ENCODE peak calls at places on chromosomes 16 and 17, in ten cellular contexts. Y is SK-N-MC, R is AG10803, L is BE2C, P is astrocyte of the spinal cord, Z is stomach, I is HAP-1, U is choroid plexus epithelial cell, S is psoas muscle, B is bronchial epithelial cell. T is an unnamed sample.

GRCh38 chr17:53092072-53092471 is 730.7 kb upstream of the KIF2B start:
- DNase-seq in Y (no peak), R (no peak), L (no peak), P (no peak), Z (no peak), I (no peak), U (no peak), S (no peak), B (no peak), T (no peak)

GRCh38 chr16:80250376-80250775 is 290.4 kb upstream of the DYNLRB2 start:
- DNase-seq in Y (no peak), R (no peak), L (no peak), P (no peak), Z (no peak), I (no peak), U (no peak), S (no peak), B (no peak), T (peak)

GRCh38 chr16:24834459-24835335 is 11.1 kb upstream of the SLC5A11 start:
- DNase-seq in Y (peak), R (peak), L (peak), P (peak), Z (peak), I (peak), U (peak), S (no peak), B (peak), T (peak)

GRCh38 chr17:32909787-32910369 is 18.1 kb upstream of the TMEM98 start:
- DNase-seq in Y (peak), R (peak), L (peak), P (peak), Z (peak), I (peak), U (peak), S (peak), B (peak), T (peak)

GRCh38 chr17:73838815-73839214 is 194.6 kb upstream of the SDK2 start:
- DNase-seq in Y (no peak), R (no peak), L (peak), P (no peak), Z (no peak), I (no peak), U (no peak), S (no peak), B (no peak), T (no peak)

GRCh38 chr17:33210240-33210639 is 82.9 kb downstream of the ASIC2 start:
- DNase-seq in Y (no peak), R (no peak), L (no peak), P (no peak), Z (no peak), I (no peak), U (no peak), S (no peak), B (no peak), T (no peak)

GRCh38 chr17:21177401-21177800 is 36.6 kb downstream of the TMEM11 start:
- DNase-seq in Y (no peak), R (no peak), L (no peak), P (no peak), Z (peak), I (no peak), U (no peak), S (no peak), B (no peak), T (no peak)

GRCh38 chr16:17396762-17397498 is 73.8 kb downstream of the XYLT1 start:
- DNase-seq in Y (peak), R (peak), L (peak), P (peak), Z (peak), I (no peak), U (peak), S (no peak), B (no peak), T (no peak)

GRCh38 chr16:89779231-89779912 is 37.1 kb downstream of the FANCA start:
- DNase-seq in Y (no peak), R (no peak), L (peak), P (no peak), Z (no peak), I (no peak), U (no peak), S (no peak), B (no peak), T (no peak)

GRCh38 chr16:86626966-86627365 is 48.6 kb downstream of the FOXL1 start:
- DNase-seq in Y (no peak), R (no peak), L (no peak), P (peak), Z (no peak), I (no peak), U (no peak), S (no peak), B (no peak), T (no peak)

GRCh38 chr17:62870581-62870964 is 62.5 kb upstream of the MARCHF10 start:
- DNase-seq in Y (no peak), R (peak), L (peak), P (no peak), Z (no peak), I (no peak), U (no peak), S (no peak), B (no peak), T (no peak)

GRCh38 chr17:3835410-3836229 is 10.4 kb downstream of the NCBP3 start:
- DNase-seq in Y (no peak), R (peak), L (no peak), P (no peak), Z (no peak), I (no peak), U (no peak), S (no peak), B (no peak), T (no peak)

GRCh38 chr16:997440-998051 is 16.0 kb downstream of the SOX8 start:
- DNase-seq in Y (no peak), R (peak), L (no peak), P (peak), Z (peak), I (no peak), U (peak), S (no peak), B (no peak), T (peak)

GRCh38 chr16:85575910-85576309 is 37.2 kb upstream of the GSE1 start:
- DNase-seq in Y (no peak), R (no peak), L (no peak), P (no peak), Z (no peak), I (no peak), U (no peak), S (no peak), B (no peak), T (no peak)

GRCh38 chr17:39671651-39672521 is 3.6 kb downstream of the PNMT start:
- DNase-seq in Y (no peak), R (no peak), L (peak), P (peak), Z (peak), I (no peak), U (peak), S (no peak), B (peak), T (peak)

GRCh38 chr16:27303256-27304100 is 10.3 kb upstream of the IL4R start:
- DNase-seq in Y (no peak), R (no peak), L (no peak), P (no peak), Z (no peak), I (no peak), U (no peak), S (no peak), B (no peak), T (no peak)

GRCh38 chr16:89099905-89100304 is 6.3 kb downstream of the ACSF3 start:
- DNase-seq in Y (no peak), R (peak), L (no peak), P (no peak), Z (no peak), I (no peak), U (no peak), S (no peak), B (no peak), T (no peak)

GRCh38 chr16:21100447-21100846 is 50.2 kb downstream of the DNAH3 start:
- DNase-seq in Y (no peak), R (peak), L (no peak), P (peak), Z (no peak), I (no peak), U (peak), S (no peak), B (peak), T (peak)

GRCh38 chr16:73040136-73040535 is 7.8 kb downstream of the ZFHX3 start:
- DNase-seq in Y (no peak), R (no peak), L (no peak), P (no peak), Z (no peak), I (peak), U (no peak), S (no peak), B (no peak), T (no peak)

GRCh38 chr17:29617125-29617480 is 5.6 kb downstream of the CORO6 start:
- DNase-seq in Y (peak), R (peak), L (peak), P (peak), Z (peak), I (peak), U (peak), S (peak), B (peak), T (no peak)

GRCh38 chr17:4772235-4772613 is 538 bp downstream of the TM4SF5 start:
- DNase-seq in Y (no peak), R (no peak), L (no peak), P (no peak), Z (no peak), I (no peak), U (no peak), S (no peak), B (no peak), T (no peak)

GRCh38 chr16:49061315-49061714 is 220.3 kb downstream of the CBLN1 start:
- DNase-seq in Y (no peak), R (no peak), L (no peak), P (no peak), Z (no peak), I (no peak), U (no peak), S (no peak), B (no peak), T (no peak)

GRCh38 chr16:49596119-49596518 is 222.5 kb downstream of the C16orf78 start:
- DNase-seq in Y (peak), R (no peak), L (peak), P (peak), Z (peak), I (no peak), U (peak), S (no peak), B (no peak), T (peak)

GRCh38 chr16:12629271-12629670 is 174.4 kb downstream of the CPPED1 start:
- DNase-seq in Y (no peak), R (no peak), L (no peak), P (no peak), Z (no peak), I (no peak), U (no peak), S (no peak), B (no peak), T (no peak)

GRCh38 chr16:18797746-18798145 is 3.6 kb downstream of the ARL6IP1 start:
- DNase-seq in Y (no peak), R (no peak), L (no peak), P (no peak), Z (no peak), I (no peak), U (no peak), S (no peak), B (no peak), T (no peak)

DNA sequence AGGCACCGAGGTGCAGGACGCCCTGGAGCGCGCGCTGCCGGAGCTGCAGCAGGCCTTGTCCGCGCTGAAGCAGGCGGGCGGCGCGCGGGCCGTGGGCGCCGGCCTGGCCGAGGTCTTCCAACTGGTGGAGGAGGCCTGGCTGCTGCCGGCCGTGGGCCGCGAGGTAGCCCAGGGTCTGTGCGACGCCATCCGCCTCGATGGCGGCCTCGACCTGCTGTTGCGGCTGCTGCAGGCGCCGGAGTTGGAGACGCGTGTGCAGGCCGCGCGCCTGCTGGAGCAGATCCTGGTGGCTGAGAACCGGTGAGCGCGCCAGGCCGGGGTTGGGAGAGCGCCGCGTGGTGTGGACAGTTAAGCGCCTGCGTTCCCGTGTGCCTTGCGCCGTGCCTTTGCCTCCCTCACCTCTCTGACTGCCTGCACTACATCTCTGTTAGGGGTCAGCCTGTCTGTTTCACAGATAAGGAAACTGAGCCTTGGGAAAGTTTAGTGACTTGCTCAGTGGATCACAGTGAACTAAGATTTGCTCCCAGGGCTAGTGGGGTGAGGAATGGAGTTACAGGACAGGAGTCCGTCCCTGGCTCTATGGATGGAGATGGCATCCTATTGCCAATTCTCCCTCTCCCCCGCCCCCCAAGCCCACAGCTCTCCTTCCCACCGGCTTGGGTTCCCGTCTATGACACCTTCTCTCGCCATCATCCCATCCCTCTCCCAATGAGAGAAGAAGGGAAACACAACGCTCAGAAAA is 880 bp downstream of the SARM1 start:
- DNase-seq in Y (no peak), R (peak), L (peak), P (peak), Z (no peak), I (no peak), U (peak), S (peak), B (no peak), T (peak)
- H3K4me3 ChIP-seq in Y (peak), R (peak), L (peak), P (peak), Z (peak), I (peak), U (peak), S (peak), B (no peak), T (peak)

GRCh38 chr17:57466042-57466471 is 209.7 kb downstream of the MSI2 start:
- DNase-seq in Y (no peak), R (no peak), L (no peak), P (no peak), Z (no peak), I (peak), U (no peak), S (no peak), B (no peak), T (no peak)
- H3K4me3 ChIP-seq in Y (no peak), R (no peak), L (no peak), P (no peak), Z (no peak), I (no peak), U (no peak), S (no peak), B (no peak), T (no peak)

DNA sequence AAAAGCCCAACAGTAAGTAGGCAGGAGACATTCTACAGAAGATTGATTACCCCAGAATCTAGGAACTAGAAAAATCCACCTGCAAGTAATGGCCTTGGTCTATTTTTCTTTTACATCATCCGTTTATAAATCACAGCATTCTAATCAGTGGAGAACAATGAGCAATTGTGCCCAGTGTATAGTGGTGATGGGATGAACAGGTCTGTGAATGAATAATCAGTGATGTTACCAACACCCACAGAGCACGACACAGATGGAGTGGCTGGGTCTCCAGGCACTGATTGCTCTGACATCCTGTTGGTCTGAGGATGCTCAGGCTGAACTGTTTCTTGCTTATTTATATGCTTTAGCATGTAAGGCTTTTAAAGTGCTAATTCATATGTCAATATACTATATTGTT is 1251.2 kb upstream of the CDH8 start:
- DNase-seq in Y (no peak), R (no peak), L (no peak), P (no peak), Z (no peak), I (no peak), U (no peak), S (no peak), B (no peak), T (no peak)
- H3K4me3 ChIP-seq in Y (no peak), R (no peak), L (no peak), P (no peak), Z (no peak), I (no peak), U (no peak), S (no peak), B (no peak), T (no peak)

DNA sequence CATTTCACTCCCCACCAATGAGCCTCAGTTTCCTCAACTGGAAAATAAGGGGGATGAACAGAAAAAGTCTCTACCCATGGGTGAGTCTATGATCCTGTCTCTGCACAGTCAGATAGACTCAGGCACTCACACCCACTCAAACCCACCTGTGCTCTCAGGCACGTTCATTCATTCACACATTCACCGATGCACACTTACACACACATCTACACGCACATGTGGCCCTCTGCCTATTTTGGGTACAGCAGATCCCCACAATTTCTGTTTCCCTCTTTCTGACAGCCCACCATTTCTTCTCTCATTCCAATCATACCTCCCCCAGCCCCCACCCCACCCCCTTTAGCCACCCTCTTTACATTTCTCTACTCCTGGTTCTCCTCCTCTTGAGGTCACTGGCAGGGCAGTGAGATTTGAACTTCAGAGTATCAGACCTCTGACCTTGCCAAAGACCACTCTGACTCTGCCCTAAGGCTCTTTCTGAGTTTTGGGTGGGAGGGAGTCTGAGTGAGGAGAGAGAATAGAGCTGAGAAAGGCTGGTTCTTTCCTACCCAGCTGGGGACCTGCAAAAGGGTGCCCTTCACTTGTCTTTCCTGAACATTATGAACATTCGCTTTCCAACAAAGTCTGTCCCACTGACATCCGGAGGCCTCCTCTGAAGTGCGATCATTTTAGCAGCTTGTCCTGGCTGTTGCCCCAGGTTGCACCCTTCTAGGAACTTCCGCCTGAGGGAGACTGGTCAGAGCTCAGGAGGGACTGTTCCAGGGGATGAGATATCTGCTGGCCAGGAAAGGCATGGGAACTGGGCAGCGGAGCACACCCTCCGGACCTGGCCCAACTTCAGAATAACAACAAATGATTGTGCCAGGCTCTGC is 10.1 kb upstream of the COL1A1 start:
- DNase-seq in Y (no peak), R (peak), L (no peak), P (no peak), Z (no peak), I (no peak), U (no peak), S (no peak), B (no peak), T (peak)
- H3K4me3 ChIP-seq in Y (no peak), R (peak), L (no peak), P (no peak), Z (no peak), I (no peak), U (no peak), S (no peak), B (no peak), T (no peak)

DNA sequence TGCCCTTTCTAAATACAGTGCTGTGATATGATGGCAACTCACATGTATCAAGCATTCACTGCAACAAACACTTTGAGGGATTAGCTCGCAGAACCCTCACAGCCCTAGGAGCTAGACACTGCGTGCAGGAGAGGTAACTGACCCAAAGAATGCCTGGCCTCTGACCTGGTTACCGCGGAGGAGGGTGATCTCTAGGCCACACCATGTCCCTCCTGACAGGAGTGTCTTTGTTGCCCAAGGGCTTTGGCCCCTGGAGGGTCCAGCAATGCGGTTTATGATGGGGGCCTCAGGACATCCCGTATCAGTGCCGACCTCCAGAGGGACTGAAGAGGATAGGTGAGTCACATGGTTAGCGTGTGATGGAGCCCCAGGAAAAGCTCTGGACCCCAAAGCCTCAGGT is 130.6 kb downstream of the MGAT5B start:
- DNase-seq in Y (no peak), R (no peak), L (no peak), P (no peak), Z (no peak), I (no peak), U (no peak), S (no peak), B (no peak), T (no peak)
- H3K4me3 ChIP-seq in Y (no peak), R (no peak), L (no peak), P (no peak), Z (no peak), I (no peak), U (no peak), S (no peak), B (no peak), T (no peak)

DNA sequence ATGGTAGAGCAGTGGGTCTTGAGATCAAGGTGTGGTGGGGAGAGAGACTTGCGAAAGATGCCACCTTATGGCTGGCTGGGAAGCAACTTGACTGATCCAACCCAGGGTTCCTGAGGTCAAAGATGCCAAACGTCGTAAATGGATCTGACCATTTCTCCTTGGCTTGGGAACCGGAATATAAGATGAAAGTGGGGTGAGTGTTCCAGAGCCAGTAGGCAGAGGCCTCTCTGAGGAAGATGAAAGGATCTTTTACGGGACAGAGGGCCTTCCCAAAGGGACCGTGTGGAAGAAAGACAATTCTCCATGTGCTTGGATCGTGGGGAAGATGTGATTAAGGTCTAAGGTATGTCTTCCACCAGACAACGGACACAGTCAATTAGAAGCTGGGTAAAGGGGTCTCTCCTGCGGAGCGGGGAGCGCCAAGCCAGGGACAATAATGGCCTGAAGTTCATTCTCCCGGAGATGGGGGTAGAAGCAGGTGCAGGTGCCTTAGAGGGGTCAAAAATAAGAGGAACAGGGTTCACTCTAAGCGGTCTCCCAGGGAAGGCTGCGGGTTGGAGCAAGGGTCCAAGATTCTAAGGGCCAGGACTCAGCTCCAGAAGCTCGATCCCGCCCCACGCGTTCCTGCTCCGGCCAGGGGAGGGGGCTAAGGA is 802 bp downstream of the FXR2 start:
- DNase-seq in Y (no peak), R (peak), L (no peak), P (peak), Z (no peak), I (no peak), U (peak), S (no peak), B (peak), T (no peak)
- H3K4me3 ChIP-seq in Y (peak), R (peak), L (peak), P (peak), Z (peak), I (peak), U (peak), S (peak), B (peak), T (peak)

GRCh38 chr16:19859603-19860002 is 25.0 kb downstream of the GPRC5B start:
- DNase-seq in Y (no peak), R (no peak), L (no peak), P (no peak), Z (no peak), I (no peak), U (no peak), S (no peak), B (no peak), T (no peak)
- H3K4me3 ChIP-seq in Y (no peak), R (no peak), L (no peak), P (no peak), Z (no peak), I (no peak), U (no peak), S (no peak), B (no peak), T (no peak)